ENCODE peak calls at places on chromosomes 11 and 22, in four cellular contexts. V, Q, Z and U are unnamed samples.

GRCh38 chr11:67638535-67639437 is 777 bp downstream of the TBX10 start:
- DNase-seq in V (no peak), Q (no peak), Z (no peak), U (no peak)

GRCh38 chr11:40241524-40242037 is 1217.9 kb downstream of the LRRC4C start:
- DNase-seq in V (no peak), Q (no peak), Z (no peak), U (no peak)

GRCh38 chr22:38450234-38450797 is 4.7 kb downstream of the KCNJ4 start:
- DNase-seq in V (no peak), Q (no peak), Z (no peak), U (no peak)

GRCh38 chr11:45392621-45393183 is 106.6 kb upstream of the SYT13 start:
- DNase-seq in V (no peak), Q (no peak), Z (no peak), U (no peak)

GRCh38 chr11:58856806-58857205 is 12.3 kb upstream of the GLYATL2 start:
- DNase-seq in V (no peak), Q (no peak), Z (no peak), U (no peak)

GRCh38 chr11:3834349-3835099 is 6.2 kb downstream of the RHOG start:
- DNase-seq in V (no peak), Q (no peak), Z (peak; percentile 42), U (no peak)

GRCh38 chr11:77423624-77424023 is 50.3 kb downstream of the PAK1 start:
- DNase-seq in V (no peak), Q (no peak), Z (no peak), U (no peak)

GRCh38 chr22:49970528-49971231 is 10.1 kb downstream of the PIM3 start:
- DNase-seq in V (peak; percentile 94), Q (peak; percentile 95), Z (peak; percentile 96), U (peak; percentile 91)

GRCh38 chr11:91231226-91231625 is 993.4 kb upstream of the FAT3 start:
- DNase-seq in V (no peak), Q (no peak), Z (no peak), U (no peak)

GRCh38 chr22:40263191-40263590 is 83.1 kb upstream of the ADSL start:
- DNase-seq in V (no peak), Q (no peak), Z (no peak), U (peak; percentile 57)

GRCh38 chr22:41833369-41834004 is 582 bp downstream of the SREBF2 start:
- DNase-seq in V (peak; percentile 51), Q (peak; percentile 51), Z (peak; percentile 64), U (peak; percentile 47)

GRCh38 chr11:83241291-83241946 is 44.7 kb downstream of the CCDC90B start:
- DNase-seq in V (peak; percentile 70), Q (no peak), Z (peak; percentile 40), U (no peak)

DNA sequence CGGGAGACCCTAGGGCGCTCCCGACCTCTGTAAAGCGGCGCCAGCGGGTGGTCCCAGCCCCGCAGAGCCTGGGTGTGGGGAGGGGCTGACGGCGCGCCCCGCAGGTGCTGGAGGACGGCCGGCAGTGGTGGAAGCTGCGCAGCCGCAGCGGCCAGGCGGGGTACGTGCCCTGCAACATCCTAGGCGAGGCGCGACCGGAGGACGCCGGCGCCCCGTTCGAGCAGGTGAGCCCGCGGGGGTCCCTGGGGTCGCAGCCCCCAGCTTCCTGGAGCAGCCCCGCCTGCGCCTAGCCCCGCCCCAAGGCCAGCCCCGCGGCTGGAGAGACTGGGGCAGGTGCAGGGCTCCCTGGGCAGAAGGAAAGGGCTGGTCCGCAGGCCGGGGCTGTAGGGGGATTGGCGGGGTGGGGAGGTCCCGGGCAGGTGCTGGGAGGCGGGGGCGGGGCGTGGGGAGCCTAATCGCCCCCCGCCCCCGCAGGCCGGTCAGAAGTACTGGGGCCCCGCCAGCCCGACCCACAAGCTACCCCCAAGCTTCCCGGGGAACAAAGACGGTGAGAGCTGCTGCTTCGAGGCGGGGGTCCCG is 19.7 kb downstream of the EPS8L2 start:
- DNase-seq in V (peak; percentile 4), Q (no peak), Z (no peak), U (no peak)
- H3K4me3 ChIP-seq in V (no peak overlapping the region), Q (no peak overlapping the region), Z (no peak overlapping the region), U (peak overlapping the region; percentile 51)

GRCh38 chr11:74453373-74453975 is 13.9 kb downstream of the KCNE3 start:
- DNase-seq in V (peak; percentile 75), Q (peak; percentile 61), Z (peak; percentile 57), U (peak; percentile 44)

GRCh38 chr11:74449369-74449931 is 17.9 kb downstream of the KCNE3 start:
- DNase-seq in V (peak; percentile 68), Q (peak; percentile 42), Z (peak; percentile 58), U (peak; percentile 72)

GRCh38 chr11:74450318-74450717 is 17.0 kb downstream of the KCNE3 start:
- DNase-seq in V (no peak), Q (no peak), Z (no peak), U (no peak)

GRCh38 chr11:74447720-74448119 is 19.6 kb downstream of the KCNE3 start:
- DNase-seq in V (no peak), Q (no peak), Z (no peak), U (no peak)

GRCh38 chr11:74452366-74452765 is 15.0 kb downstream of the KCNE3 start:
- DNase-seq in V (no peak), Q (no peak), Z (no peak), U (no peak)
- H3K36me3 ChIP-seq in V (no peaks in the 10 kb centered on the region), Q (no peaks in the 10 kb centered on the region), Z (no peaks in the 10 kb centered on the region), U (no peaks in the 10 kb centered on the region)

DNA sequence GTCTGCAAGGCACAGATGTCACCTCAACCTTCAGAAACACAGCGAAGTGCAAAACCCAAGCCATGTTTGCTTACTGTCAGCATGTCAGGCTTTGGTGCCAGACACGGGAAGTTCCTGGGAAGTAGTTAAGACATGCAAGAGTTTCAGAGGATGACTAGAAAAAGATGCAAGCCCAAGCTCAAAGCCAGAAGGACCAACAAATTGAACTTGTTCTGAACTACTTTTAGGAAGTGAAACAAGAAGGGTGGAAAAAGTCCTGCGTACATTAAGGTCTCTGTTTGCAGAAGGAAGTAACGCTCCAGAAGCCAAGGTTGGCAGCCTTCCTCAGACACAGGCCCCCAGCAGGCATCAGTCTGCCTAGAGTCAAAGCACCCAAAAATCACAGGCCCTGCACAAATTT is 2.6 kb downstream of the AP1B1 start:
- DNase-seq in V (no peak), Q (no peak), Z (no peak), U (no peak)
- H3K4me3 ChIP-seq in V (no peak overlapping the region), Q (no peak overlapping the region), Z (no peak overlapping the region), U (no peak overlapping the region)

GRCh38 chr22:45717787-45718186 is 46.2 kb downstream of the ATXN10 start:
- DNase-seq in V (no peak), Q (no peak), Z (no peak), U (no peak)
- H3K36me3 ChIP-seq in V (peaks cover 36% of the 10 kb centered on the region), Q (peaks cover 76% of the 10 kb centered on the region), Z (no peaks in the 10 kb centered on the region), U (peaks cover 4% of the 10 kb centered on the region)

GRCh38 chr11:73749118-73749517 is 11.8 kb downstream of the RAB6A start:
- DNase-seq in V (no peak), Q (no peak), Z (no peak), U (no peak)

GRCh38 chr11:73750238-73750637 is 10.6 kb downstream of the RAB6A start:
- DNase-seq in V (no peak), Q (no peak), Z (no peak), U (no peak)

GRCh38 chr11:73747762-73748161 is 13.1 kb downstream of the RAB6A start:
- DNase-seq in V (no peak), Q (no peak), Z (no peak), U (no peak)

GRCh38 chr11:73746701-73747100 is 14.2 kb downstream of the RAB6A start:
- DNase-seq in V (no peak), Q (no peak), Z (no peak), U (no peak)

DNA sequence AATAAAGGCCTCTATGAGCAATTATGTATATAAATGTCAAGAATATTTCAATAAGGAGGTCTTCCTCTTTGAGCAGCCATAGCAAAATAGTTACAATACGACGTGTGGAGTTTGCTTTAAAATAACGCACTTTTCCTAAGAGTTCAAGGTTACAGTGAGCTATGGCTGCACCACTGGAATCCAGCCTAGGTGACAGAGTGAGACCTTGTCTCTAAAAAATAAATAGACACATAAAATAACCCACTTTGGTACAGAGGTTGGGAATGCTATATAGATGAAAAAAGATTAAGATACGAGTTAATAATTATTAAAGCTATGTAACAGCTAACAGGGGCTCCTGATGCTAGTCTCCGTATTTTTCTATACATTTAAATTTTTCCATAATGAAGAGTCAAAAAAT is 12.6 kb downstream of the RAB6A start:
- DNase-seq in V (no peak), Q (no peak), Z (no peak), U (no peak)
- H3K4me3 ChIP-seq in V (no peak overlapping the region), Q (no peak overlapping the region), Z (no peak overlapping the region), U (no peak overlapping the region)

GRCh38 chr11:62592216-62592815 is 993 bp upstream of the TUT1 start:
- DNase-seq in V (no peak), Q (no peak), Z (no peak), U (no peak)
- H3K36me3 ChIP-seq in V (peaks cover 31% of the 10 kb centered on the region), Q (peaks cover 62% of the 10 kb centered on the region), Z (no peaks in the 10 kb centered on the region), U (peaks cover 53% of the 10 kb centered on the region)

GRCh38 chr11:844693-845644 is 2.3 kb downstream of the TSPAN4 start:
- DNase-seq in V (peak; percentile 74), Q (peak; percentile 73), Z (peak; percentile 78), U (no peak)
- H3K4me3 ChIP-seq in V (no peak overlapping the region), Q (no peak overlapping the region), Z (no peak overlapping the region), U (no peak overlapping the region)

DNA sequence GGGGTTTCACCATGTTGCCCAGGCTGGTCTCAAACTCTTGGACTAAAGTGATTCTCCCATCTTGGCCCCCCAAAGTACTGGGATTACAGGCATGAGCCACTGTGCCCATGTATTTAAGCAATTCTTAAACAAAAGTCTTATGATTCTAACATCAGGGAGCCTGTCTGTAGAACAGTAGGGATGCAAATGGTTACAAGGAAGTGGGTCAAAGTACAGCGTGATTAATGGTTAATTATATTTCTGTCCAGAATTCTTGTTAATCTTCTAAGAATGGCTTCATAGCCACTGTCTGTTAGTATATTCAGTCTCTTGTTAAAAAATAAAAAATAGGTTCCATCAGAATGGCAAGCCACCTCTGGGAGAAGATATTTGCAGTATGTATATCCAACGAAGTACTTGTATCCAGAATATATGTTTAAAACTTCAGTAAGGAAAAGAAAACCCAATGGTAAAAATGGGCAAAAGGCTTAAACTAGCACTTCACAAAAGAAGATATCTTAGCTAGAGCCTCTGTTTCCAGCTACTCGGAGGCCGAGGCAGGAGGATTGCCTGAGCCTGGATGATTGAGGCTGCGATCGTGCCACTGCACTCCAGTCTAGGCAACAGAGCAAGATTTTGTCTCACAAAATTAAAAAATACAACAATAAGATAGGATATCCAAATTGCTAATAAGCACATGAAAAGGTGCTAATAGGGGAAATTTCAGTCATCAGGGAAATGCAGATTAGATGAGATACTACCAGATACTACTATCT is 22.9 kb downstream of the ATG13 start:
- DNase-seq in V (no peak), Q (no peak), Z (no peak), U (no peak)
- H3K36me3 ChIP-seq in V (no peaks in the 10 kb centered on the region), Q (peaks cover 49% of the 10 kb centered on the region), Z (no peaks in the 10 kb centered on the region), U (peaks cover 24% of the 10 kb centered on the region)